ENCODE peak calls at places on chromosomes 13 and 19, in ten cellular contexts. R is left ventricle myocardium inferior; K is cardiac fibroblast; G is epithelial cell of prostate; J is astrocyte of the spinal cord; I is non-pigmented ciliary epithelial cell; E is CD4-positive, CD25-positive, alpha-beta regulatory T cell; Q is activated effector memory CD4-positive, alpha-beta T cell treated with Interleukin-2 at 50 U/mL for 16 hours; C is NCI-H2171; W is skeletal muscle cell. T is an unnamed sample.

GRCh38 chr19:50723735-50724521 is 764 bp downstream of the CLEC11A start:
- DNase-seq in R (no peak), K (no peak), G (no peak), J (no peak), I (no peak), E (no peak), Q (no peak), C (no peak), W (no peak), T (no peak)

GRCh38 chr19:10270180-10270615 is 722 bp upstream of the ICAM1 start:
- DNase-seq in R (peak; percentile 76), K (no peak), G (no peak), J (no peak), I (no peak), E (peak; percentile 77), Q (peak; percentile 53), C (no peak), W (no peak), T (no peak)

GRCh38 chr13:83216521-83217245 is 665.6 kb downstream of the SLITRK1 start:
- DNase-seq in R (no peak), K (no peak), G (no peak), J (no peak), I (no peak), E (no peak), Q (no peak), C (no peak), W (no peak), T (no peak)

GRCh38 chr13:95734124-95734523 is 57.2 kb downstream of the DNAJC3 start:
- DNase-seq in R (no peak), K (no peak), G (no peak), J (no peak), I (no peak), E (no peak), Q (no peak), C (no peak), W (no peak), T (no peak)

GRCh38 chr13:79782541-79783216 is 301.7 kb downstream of the NDFIP2 start:
- DNase-seq in R (peak; percentile 68), K (peak; percentile 92), G (no peak), J (peak; percentile 80), I (peak; percentile 45), E (no peak), Q (no peak), C (no peak), W (peak; percentile 75), T (peak; percentile 26)

GRCh38 chr13:43786766-43787517 is at the start of gene ENOX1:
- DNase-seq in R (peak; percentile 77), K (peak; percentile 86), G (no peak), J (peak; percentile 79), I (no peak), E (peak; percentile 47), Q (no peak), C (peak; percentile 83), W (no peak), T (no peak)

GRCh38 chr19:54209748-54210494 is 9.3 kb downstream of the RPS9 start:
- DNase-seq in R (peak; percentile 80), K (peak; percentile 99), G (peak; percentile 92), J (peak; percentile 98), I (peak; percentile 96), E (no peak), Q (no peak), C (peak; percentile 57), W (peak; percentile 89), T (peak; percentile 93)

GRCh38 chr19:31707206-31707605 is 358.0 kb upstream of the TSHZ3 start:
- DNase-seq in R (no peak), K (no peak), G (no peak), J (no peak), I (no peak), E (no peak), Q (no peak), C (no peak), W (no peak), T (no peak)

GRCh38 chr19:13995017-13995728 is 10.9 kb downstream of the RFX1 start:
- DNase-seq in R (peak; percentile 48), K (peak; percentile 46), G (no peak), J (no peak), I (no peak), E (no peak), Q (no peak), C (peak; percentile 52), W (no peak), T (no peak)

GRCh38 chr19:39469036-39469435 is 11.6 kb upstream of the TIMM50 start:
- DNase-seq in R (no peak), K (no peak), G (no peak), J (no peak), I (no peak), E (no peak), Q (no peak), C (no peak), W (no peak), T (no peak)

GRCh38 chr19:55454787-55455243 is 6.6 kb downstream of the ISOC2 start:
- DNase-seq in R (no peak), K (peak; percentile 50), G (no peak), J (no peak), I (no peak), E (peak; percentile 56), Q (peak; percentile 26), C (no peak), W (no peak), T (peak; percentile 57)

GRCh38 chr19:56601375-56601774 is 6.3 kb downstream of the ZNF71 start:
- DNase-seq in R (no peak), K (no peak), G (peak; percentile 3), J (no peak), I (peak; percentile 14), E (no peak), Q (no peak), C (no peak), W (no peak), T (peak; percentile 20)

GRCh38 chr19:10603873-10604459 is 16.9 kb upstream of the AP1M2 start:
- DNase-seq in R (no peak), K (peak; percentile 20), G (no peak), J (peak; percentile 20), I (no peak), E (peak; percentile 69), Q (peak; percentile 13), C (no peak), W (no peak), T (no peak)

GRCh38 chr19:4007836-4008539 is 452 bp downstream of the PIAS4 start:
- DNase-seq in R (no peak), K (peak; percentile 23), G (no peak), J (no peak), I (no peak), E (peak; percentile 15), Q (no peak), C (no peak), W (no peak), T (no peak)

GRCh38 chr13:51291341-51291740 is 48.1 kb upstream of the SERPINE3 start:
- DNase-seq in R (no peak), K (peak; percentile 37), G (no peak), J (no peak), I (no peak), E (no peak), Q (no peak), C (no peak), W (no peak), T (no peak)

GRCh38 chr13:96984061-96984508 is 10.2 kb downstream of the OXGR1 start:
- DNase-seq in R (no peak), K (no peak), G (peak; percentile 66), J (no peak), I (no peak), E (peak; percentile 17), Q (no peak), C (no peak), W (no peak), T (no peak)

GRCh38 chr19:2135474-2136402 is 15.6 kb downstream of the AP3D1 start:
- DNase-seq in R (no peak), K (no peak), G (no peak), J (no peak), I (no peak), E (no peak), Q (no peak), C (no peak), W (no peak), T (no peak)